ENCODE peak calls at places on chromosomes 5 and 9, in eight cellular contexts. P is amniotic stem cell; X is Peyer's patch; Z is Karpas-422; E is fibroblast of lung; M is RPMI7951; O is astrocyte of the cerebellum; A is stimulated activated CD8-positive, alpha-beta memory T cell treated with anti-CD3 and anti-CD28 coated beads, Interleukin-7, amount 100 ng/mL, for 24 hours. G is an unnamed sample.

GRCh38 chr9:78064075-78064474 is 32.5 kb upstream of the GNAQ start:
- DNase-seq in P (no peak), X (no peak), Z (no peak), E (peak), M (no peak), O (peak), A (no peak), G (no peak)

GRCh38 chr5:124154714-124155113 is 591.7 kb downstream of the ZNF608 start:
- DNase-seq in P (no peak), X (no peak), Z (no peak), E (no peak), M (no peak), O (no peak), A (no peak), G (no peak)

GRCh38 chr5:119943148-119943547 is 313.8 kb downstream of the FAM170A start:
- DNase-seq in P (no peak), X (no peak), Z (peak), E (peak), M (peak), O (peak), A (no peak), G (no peak)

GRCh38 chr9:28720746-28721145 is 1147.5 kb upstream of the C9orf72 start:
- DNase-seq in P (no peak), X (no peak), Z (no peak), E (no peak), M (no peak), O (no peak), A (no peak), G (no peak)

GRCh38 chr5:169914766-169915165 is 65.5 kb downstream of the INSYN2B start:
- DNase-seq in P (no peak), X (no peak), Z (no peak), E (peak), M (peak), O (peak), A (no peak), G (no peak)

GRCh38 chr9:94726495-94727191 is at the start of gene AOPEP:
- DNase-seq in P (peak), X (peak), Z (peak), E (peak), M (peak), O (peak), A (peak), G (peak)

GRCh38 chr9:6152824-6153223 is 62.8 kb upstream of the IL33 start:
- DNase-seq in P (no peak), X (no peak), Z (no peak), E (no peak), M (no peak), O (no peak), A (no peak), G (no peak)

GRCh38 chr5:176652136-176652535 is 4.9 kb downstream of the TSPAN17 start:
- DNase-seq in P (no peak), X (no peak), Z (no peak), E (no peak), M (no peak), O (no peak), A (no peak), G (no peak)

GRCh38 chr5:115069087-115069968 is 100.4 kb downstream of the TRIM36 start:
- DNase-seq in P (no peak), X (no peak), Z (peak), E (peak), M (peak), O (peak), A (no peak), G (no peak)

GRCh38 chr9:124257070-124257864 is 482 bp upstream of the NEK6 start:
- DNase-seq in P (no peak), X (no peak), Z (peak), E (peak), M (peak), O (no peak), A (no peak), G (no peak)

GRCh38 chr9:87676976-87677775 is 48.7 kb upstream of the CTSL start:
- DNase-seq in P (no peak), X (no peak), Z (no peak), E (peak), M (peak), O (no peak), A (no peak), G (no peak)

GRCh38 chr9:129769582-129770107 is 16.8 kb upstream of the PTGES start:
- DNase-seq in P (no peak), X (no peak), Z (no peak), E (no peak), M (no peak), O (no peak), A (no peak), G (no peak)

GRCh38 chr5:34053133-34053532 is 10.1 kb upstream of the C1QTNF3 start:
- DNase-seq in P (peak), X (no peak), Z (no peak), E (peak), M (peak), O (peak), A (no peak), G (no peak)

GRCh38 chr5:75348241-75348640 is 11.2 kb downstream of the HMGCR start:
- DNase-seq in P (no peak), X (no peak), Z (no peak), E (peak), M (no peak), O (no peak), A (no peak), G (no peak)

GRCh38 chr5:53479656-53480473 is 564 bp upstream of the FST start:
- DNase-seq in P (no peak), X (peak), Z (no peak), E (peak), M (peak), O (no peak), A (no peak), G (no peak)

GRCh38 chr5:104845541-104845940 is 1283.0 kb upstream of the NUDT12 start:
- DNase-seq in P (no peak), X (no peak), Z (no peak), E (no peak), M (no peak), O (no peak), A (no peak), G (no peak)

GRCh38 chr5:113109344-113109743 is 132.7 kb downstream of the DCP2 start:
- DNase-seq in P (no peak), X (no peak), Z (no peak), E (no peak), M (no peak), O (no peak), A (no peak), G (no peak)

GRCh38 chr5:154755361-154756202 is at the start of gene LARP1:
- DNase-seq in P (no peak), X (peak), Z (peak), E (no peak), M (peak), O (no peak), A (no peak), G (no peak)

GRCh38 chr5:885127-885442 is 7.5 kb downstream of the BRD9 start:
- DNase-seq in P (no peak), X (no peak), Z (no peak), E (no peak), M (no peak), O (no peak), A (no peak), G (no peak)

GRCh38 chr9:27645166-27645840 is 72.0 kb upstream of the C9orf72 start:
- DNase-seq in P (no peak), X (no peak), Z (no peak), E (no peak), M (no peak), O (no peak), A (no peak), G (no peak)

GRCh38 chr9:76359365-76359764 is 34.9 kb downstream of the RFK start:
- DNase-seq in P (no peak), X (no peak), Z (no peak), E (no peak), M (no peak), O (no peak), A (no peak), G (no peak)

GRCh38 chr9:15361737-15362136 is 54.7 kb upstream of the TTC39B start:
- DNase-seq in P (no peak), X (no peak), Z (no peak), E (no peak), M (no peak), O (no peak), A (no peak), G (no peak)

GRCh38 chr5:172834570-172835245 is 657 bp downstream of the ERGIC1 start:
- DNase-seq in P (no peak), X (peak), Z (peak), E (no peak), M (no peak), O (no peak), A (no peak), G (no peak)

GRCh38 chr9:137318976-137319375 is 16.9 kb upstream of the NRARP start:
- DNase-seq in P (no peak), X (no peak), Z (no peak), E (peak), M (peak), O (no peak), A (no peak), G (no peak)

GRCh38 chr5:118592234-118592633 is 396.1 kb downstream of the DTWD2 start:
- DNase-seq in P (no peak), X (no peak), Z (no peak), E (no peak), M (no peak), O (no peak), A (no peak), G (no peak)

GRCh38 chr9:136729926-136730325 is 12.8 kb downstream of the LCN10 start:
- DNase-seq in P (no peak), X (no peak), Z (no peak), E (no peak), M (no peak), O (no peak), A (no peak), G (no peak)

GRCh38 chr5:135955525-135955924 is 742 bp upstream of the LECT2 start:
- DNase-seq in P (no peak), X (no peak), Z (peak), E (no peak), M (no peak), O (no peak), A (no peak), G (no peak)

GRCh38 chr5:110354896-110355295 is 371.6 kb downstream of the TMEM232 start:
- DNase-seq in P (no peak), X (no peak), Z (no peak), E (no peak), M (no peak), O (no peak), A (no peak), G (no peak)

GRCh38 chr9:24051587-24051986 is 225.5 kb upstream of the ELAVL2 start:
- DNase-seq in P (no peak), X (no peak), Z (no peak), E (no peak), M (no peak), O (no peak), A (no peak), G (no peak)

GRCh38 chr9:103991698-103992097 is 102.4 kb upstream of the SMC2 start:
- DNase-seq in P (no peak), X (no peak), Z (no peak), E (no peak), M (no peak), O (peak), A (no peak), G (no peak)

GRCh38 chr5:120446068-120446492 is 18.0 kb upstream of the PRR16 start:
- DNase-seq in P (peak), X (no peak), Z (no peak), E (peak), M (peak), O (peak), A (no peak), G (no peak)